ENCODE peak calls at places on chromosome 3, in nine cellular contexts. One of them, this sample, is unnamed.
A peak's percentile ranks its signal among the peaks of the same experiment; 100 is the strongest.

GRCh38 chr3:160765211-160765610 is 9.2 kb downstream of the PPM1L start:
- DNase-seq in activated naive CD4-positive, alpha-beta T cell: no peak
- DNase-seq in GM20000: no peak
- DNase-seq in stomach: no peak
- DNase-seq in psoas muscle: no peak
- DNase-seq in AG10803: no peak
- DNase-seq in activated T-cell treated with anti-CD3 and anti-CD28 coated beads for 24 hours: no peak
- DNase-seq in central memory CD8-positive, alpha-beta T cell: no peak
- DNase-seq in caudate nucleus: no peak
- DNase-seq in this sample: no peak

GRCh38 chr3:58048301-58048700 is 40.1 kb downstream of the FLNB start:
- DNase-seq in activated naive CD4-positive, alpha-beta T cell: no peak
- DNase-seq in GM20000: no peak
- DNase-seq in stomach: no peak
- DNase-seq in psoas muscle: no peak
- DNase-seq in AG10803: no peak
- DNase-seq in activated T-cell treated with anti-CD3 and anti-CD28 coated beads for 24 hours: no peak
- DNase-seq in central memory CD8-positive, alpha-beta T cell: no peak
- DNase-seq in caudate nucleus: no peak
- DNase-seq in this sample: no peak

GRCh38 chr3:141303481-141304223 is 64.7 kb upstream of the ZBTB38 start:
- DNase-seq in activated naive CD4-positive, alpha-beta T cell: no peak
- DNase-seq in GM20000: peak; percentile 74
- DNase-seq in stomach: peak; percentile 35
- DNase-seq in psoas muscle: no peak
- DNase-seq in AG10803: peak; percentile 78
- DNase-seq in activated T-cell treated with anti-CD3 and anti-CD28 coated beads for 24 hours: peak; percentile 61
- DNase-seq in central memory CD8-positive, alpha-beta T cell: peak; percentile 33
- DNase-seq in caudate nucleus: no peak
- DNase-seq in this sample: peak; percentile 83

GRCh38 chr3:187044206-187044605 is 95.1 kb downstream of the RPL39L start:
- DNase-seq in activated naive CD4-positive, alpha-beta T cell: no peak
- DNase-seq in GM20000: peak; percentile 66
- DNase-seq in stomach: no peak
- DNase-seq in psoas muscle: no peak
- DNase-seq in AG10803: no peak
- DNase-seq in activated T-cell treated with anti-CD3 and anti-CD28 coated beads for 24 hours: no peak
- DNase-seq in central memory CD8-positive, alpha-beta T cell: no peak
- DNase-seq in caudate nucleus: no peak
- DNase-seq in this sample: no peak

GRCh38 chr3:134299185-134299887 is 48.7 kb upstream of the RYK start:
- DNase-seq in activated naive CD4-positive, alpha-beta T cell: no peak
- DNase-seq in GM20000: no peak
- DNase-seq in stomach: no peak
- DNase-seq in psoas muscle: no peak
- DNase-seq in AG10803: peak; percentile 46
- DNase-seq in activated T-cell treated with anti-CD3 and anti-CD28 coated beads for 24 hours: no peak
- DNase-seq in central memory CD8-positive, alpha-beta T cell: no peak
- DNase-seq in caudate nucleus: no peak
- DNase-seq in this sample: peak; percentile 78

GRCh38 chr3:115937054-115937453 is 313.7 kb downstream of the GAP43 start:
- DNase-seq in activated naive CD4-positive, alpha-beta T cell: no peak
- DNase-seq in GM20000: no peak
- DNase-seq in stomach: no peak
- DNase-seq in psoas muscle: no peak
- DNase-seq in AG10803: no peak
- DNase-seq in activated T-cell treated with anti-CD3 and anti-CD28 coated beads for 24 hours: no peak
- DNase-seq in central memory CD8-positive, alpha-beta T cell: no peak
- DNase-seq in caudate nucleus: no peak
- DNase-seq in this sample: no peak

GRCh38 chr3:53753518-53754183 is 92.6 kb downstream of the CHDH start:
- DNase-seq in activated naive CD4-positive, alpha-beta T cell: no peak
- DNase-seq in GM20000: no peak
- DNase-seq in stomach: no peak
- DNase-seq in psoas muscle: no peak
- DNase-seq in AG10803: no peak
- DNase-seq in activated T-cell treated with anti-CD3 and anti-CD28 coated beads for 24 hours: peak; percentile 10
- DNase-seq in central memory CD8-positive, alpha-beta T cell: no peak
- DNase-seq in caudate nucleus: no peak
- DNase-seq in this sample: peak; percentile 11

GRCh38 chr3:107938128-107938527 is 152.7 kb downstream of the CD47 start:
- DNase-seq in activated naive CD4-positive, alpha-beta T cell: no peak
- DNase-seq in GM20000: no peak
- DNase-seq in stomach: no peak
- DNase-seq in psoas muscle: no peak
- DNase-seq in AG10803: peak; percentile 89
- DNase-seq in activated T-cell treated with anti-CD3 and anti-CD28 coated beads for 24 hours: no peak
- DNase-seq in central memory CD8-positive, alpha-beta T cell: no peak
- DNase-seq in caudate nucleus: no peak
- DNase-seq in this sample: peak; percentile 25

GRCh38 chr3:4233488-4233887 is 69.7 kb upstream of the SETMAR start:
- DNase-seq in activated naive CD4-positive, alpha-beta T cell: no peak
- DNase-seq in GM20000: no peak
- DNase-seq in stomach: no peak
- DNase-seq in psoas muscle: no peak
- DNase-seq in AG10803: no peak
- DNase-seq in activated T-cell treated with anti-CD3 and anti-CD28 coated beads for 24 hours: no peak
- DNase-seq in central memory CD8-positive, alpha-beta T cell: no peak
- DNase-seq in caudate nucleus: no peak
- DNase-seq in this sample: no peak

GRCh38 chr3:52047295-52047960 is 8.9 kb downstream of the DUSP7 start:
- DNase-seq in activated naive CD4-positive, alpha-beta T cell: no peak
- DNase-seq in GM20000: no peak
- DNase-seq in stomach: peak; percentile 80
- DNase-seq in psoas muscle: no peak
- DNase-seq in AG10803: no peak
- DNase-seq in activated T-cell treated with anti-CD3 and anti-CD28 coated beads for 24 hours: no peak
- DNase-seq in central memory CD8-positive, alpha-beta T cell: no peak
- DNase-seq in caudate nucleus: peak; percentile 91
- DNase-seq in this sample: no peak

GRCh38 chr3:194497799-194498575 is 11.2 kb upstream of the ATP13A3 start:
- DNase-seq in activated naive CD4-positive, alpha-beta T cell: no peak
- DNase-seq in GM20000: no peak
- DNase-seq in stomach: no peak
- DNase-seq in psoas muscle: no peak
- DNase-seq in AG10803: peak; percentile 55
- DNase-seq in activated T-cell treated with anti-CD3 and anti-CD28 coated beads for 24 hours: no peak
- DNase-seq in central memory CD8-positive, alpha-beta T cell: no peak
- DNase-seq in caudate nucleus: no peak
- DNase-seq in this sample: no peak

GRCh38 chr3:188607810-188608209 is 453.9 kb downstream of the LPP start:
- DNase-seq in activated naive CD4-positive, alpha-beta T cell: no peak
- DNase-seq in GM20000: no peak
- DNase-seq in stomach: no peak
- DNase-seq in psoas muscle: no peak
- DNase-seq in AG10803: no peak
- DNase-seq in activated T-cell treated with anti-CD3 and anti-CD28 coated beads for 24 hours: no peak
- DNase-seq in central memory CD8-positive, alpha-beta T cell: no peak
- DNase-seq in caudate nucleus: no peak
- DNase-seq in this sample: no peak

GRCh38 chr3:174336774-174337173 is 522.4 kb upstream of the NAALADL2 start:
- DNase-seq in activated naive CD4-positive, alpha-beta T cell: no peak
- DNase-seq in GM20000: no peak
- DNase-seq in stomach: no peak
- DNase-seq in psoas muscle: no peak
- DNase-seq in AG10803: no peak
- DNase-seq in activated T-cell treated with anti-CD3 and anti-CD28 coated beads for 24 hours: no peak
- DNase-seq in central memory CD8-positive, alpha-beta T cell: no peak
- DNase-seq in caudate nucleus: no peak
- DNase-seq in this sample: no peak

GRCh38 chr3:138399766-138400165 is 34.6 kb upstream of the ESYT3 start:
- DNase-seq in activated naive CD4-positive, alpha-beta T cell: no peak
- DNase-seq in GM20000: no peak
- DNase-seq in stomach: no peak
- DNase-seq in psoas muscle: no peak
- DNase-seq in AG10803: no peak
- DNase-seq in activated T-cell treated with anti-CD3 and anti-CD28 coated beads for 24 hours: no peak
- DNase-seq in central memory CD8-positive, alpha-beta T cell: no peak
- DNase-seq in caudate nucleus: no peak
- DNase-seq in this sample: no peak

GRCh38 chr3:129950318-129951046 is 24.0 kb upstream of the TRH start:
- DNase-seq in activated naive CD4-positive, alpha-beta T cell: no peak
- DNase-seq in GM20000: no peak
- DNase-seq in stomach: no peak
- DNase-seq in psoas muscle: no peak
- DNase-seq in AG10803: no peak
- DNase-seq in activated T-cell treated with anti-CD3 and anti-CD28 coated beads for 24 hours: no peak
- DNase-seq in central memory CD8-positive, alpha-beta T cell: no peak
- DNase-seq in caudate nucleus: no peak
- DNase-seq in this sample: no peak

GRCh38 chr3:108125550-108126071 is 34.8 kb upstream of the CD47 start:
- DNase-seq in activated naive CD4-positive, alpha-beta T cell: peak; percentile 27
- DNase-seq in GM20000: peak; percentile 29
- DNase-seq in stomach: no peak
- DNase-seq in psoas muscle: no peak
- DNase-seq in AG10803: no peak
- DNase-seq in activated T-cell treated with anti-CD3 and anti-CD28 coated beads for 24 hours: peak; percentile 35
- DNase-seq in central memory CD8-positive, alpha-beta T cell: peak; percentile 44
- DNase-seq in caudate nucleus: no peak
- DNase-seq in this sample: peak; percentile 28

GRCh38 chr3:98770261-98771039 is 7.3 kb downstream of the ST3GAL6 start:
- DNase-seq in activated naive CD4-positive, alpha-beta T cell: no peak
- DNase-seq in GM20000: no peak
- DNase-seq in stomach: peak; percentile 69
- DNase-seq in psoas muscle: peak; percentile 26
- DNase-seq in AG10803: no peak
- DNase-seq in activated T-cell treated with anti-CD3 and anti-CD28 coated beads for 24 hours: no peak
- DNase-seq in central memory CD8-positive, alpha-beta T cell: no peak
- DNase-seq in caudate nucleus: no peak
- DNase-seq in this sample: no peak

GRCh38 chr3:2851356-2851755 is 258.8 kb downstream of the IL5RA start:
- DNase-seq in activated naive CD4-positive, alpha-beta T cell: no peak
- DNase-seq in GM20000: no peak
- DNase-seq in stomach: no peak
- DNase-seq in psoas muscle: no peak
- DNase-seq in AG10803: no peak
- DNase-seq in activated T-cell treated with anti-CD3 and anti-CD28 coated beads for 24 hours: no peak
- DNase-seq in central memory CD8-positive, alpha-beta T cell: no peak
- DNase-seq in caudate nucleus: no peak
- DNase-seq in this sample: no peak

GRCh38 chr3:183295211-183295610 is 42.2 kb downstream of the B3GNT5 start:
- DNase-seq in activated naive CD4-positive, alpha-beta T cell: no peak
- DNase-seq in GM20000: no peak
- DNase-seq in stomach: no peak
- DNase-seq in psoas muscle: peak; percentile 47
- DNase-seq in AG10803: peak; percentile 83
- DNase-seq in activated T-cell treated with anti-CD3 and anti-CD28 coated beads for 24 hours: no peak
- DNase-seq in central memory CD8-positive, alpha-beta T cell: no peak
- DNase-seq in caudate nucleus: no peak
- DNase-seq in this sample: no peak

GRCh38 chr3:38327335-38328009 is 19.1 kb upstream of the XYLB start:
- DNase-seq in activated naive CD4-positive, alpha-beta T cell: no peak
- DNase-seq in GM20000: no peak
- DNase-seq in stomach: no peak
- DNase-seq in psoas muscle: no peak
- DNase-seq in AG10803: peak; percentile 15
- DNase-seq in activated T-cell treated with anti-CD3 and anti-CD28 coated beads for 24 hours: no peak
- DNase-seq in central memory CD8-positive, alpha-beta T cell: no peak
- DNase-seq in caudate nucleus: no peak
- DNase-seq in this sample: no peak

GRCh38 chr3:9420850-9421549 is 23.6 kb downstream of the SETD5 start:
- DNase-seq in activated naive CD4-positive, alpha-beta T cell: no peak
- DNase-seq in GM20000: no peak
- DNase-seq in stomach: no peak
- DNase-seq in psoas muscle: no peak
- DNase-seq in AG10803: peak; percentile 38
- DNase-seq in activated T-cell treated with anti-CD3 and anti-CD28 coated beads for 24 hours: no peak
- DNase-seq in central memory CD8-positive, alpha-beta T cell: no peak
- DNase-seq in caudate nucleus: no peak
- DNase-seq in this sample: peak; percentile 40

GRCh38 chr3:166177130-166177529 is 339.9 kb upstream of the BCHE start:
- DNase-seq in activated naive CD4-positive, alpha-beta T cell: no peak
- DNase-seq in GM20000: no peak
- DNase-seq in stomach: no peak
- DNase-seq in psoas muscle: no peak
- DNase-seq in AG10803: no peak
- DNase-seq in activated T-cell treated with anti-CD3 and anti-CD28 coated beads for 24 hours: no peak
- DNase-seq in central memory CD8-positive, alpha-beta T cell: no peak
- DNase-seq in caudate nucleus: no peak
- DNase-seq in this sample: no peak